ENCODE peak calls at places on chromosomes 13 and 19, in seven cellular contexts. V is aorta; Z is stimulated activated CD4-positive, alpha-beta T cell treated with anti-CD3 and anti-CD28 coated beads, TNF-alpha, amount 100 ng/mL, for 1 hour; Y is Caki2; F is heart right ventricle; A is endothelial cell; D is AG04450. U is an unnamed sample.

GRCh38 chr19:48963371-48964204 is 1.5 kb upstream of the FTL start:
- DNase-seq in V (peak), Z (peak), Y (peak), F (peak), A (peak), D (no peak), U (no peak)

GRCh38 chr19:57807541-57807940 is 7.2 kb downstream of the ZNF552 start:
- DNase-seq in V (no peak), Z (no peak), Y (no peak), F (no peak), A (no peak), D (no peak), U (no peak)

GRCh38 chr19:33736158-33736557 is 60.5 kb upstream of the KCTD15 start:
- DNase-seq in V (no peak), Z (no peak), Y (no peak), F (no peak), A (no peak), D (no peak), U (no peak)

GRCh38 chr13:78722700-78723099 is 63.7 kb upstream of the OBI1 start:
- DNase-seq in V (no peak), Z (no peak), Y (no peak), F (no peak), A (no peak), D (no peak), U (no peak)

GRCh38 chr13:99269627-99270252 is 11.6 kb upstream of the GPR18 start:
- DNase-seq in V (no peak), Z (no peak), Y (peak), F (no peak), A (no peak), D (peak), U (no peak)

GRCh38 chr13:25037057-25037813 is 58.7 kb upstream of the PABPC3 start:
- DNase-seq in V (no peak), Z (no peak), Y (peak), F (no peak), A (peak), D (peak), U (peak)

GRCh38 chr13:114078501-114079451 is 53.6 kb downstream of the RASA3 start:
- DNase-seq in V (peak), Z (no peak), Y (no peak), F (no peak), A (no peak), D (no peak), U (peak)

GRCh38 chr19:943551-944170 is 17.8 kb downstream of the ARID3A start:
- DNase-seq in V (no peak), Z (no peak), Y (no peak), F (no peak), A (no peak), D (no peak), U (no peak)

GRCh38 chr19:48400018-48400742 is 6.7 kb downstream of the GRIN2D start:
- DNase-seq in V (peak), Z (no peak), Y (peak), F (peak), A (peak), D (no peak), U (no peak)

GRCh38 chr13:113942591-113943103 is 31.2 kb downstream of the C13orf46 start:
- DNase-seq in V (peak), Z (no peak), Y (no peak), F (no peak), A (no peak), D (no peak), U (no peak)

GRCh38 chr19:6326815-6327214 is 6.6 kb downstream of the ACER1 start:
- DNase-seq in V (no peak), Z (no peak), Y (no peak), F (no peak), A (no peak), D (no peak), U (no peak)

GRCh38 chr19:3405261-3405653 is 38.9 kb downstream of the NFIC start:
- DNase-seq in V (no peak), Z (no peak), Y (no peak), F (no peak), A (no peak), D (no peak), U (no peak)

GRCh38 chr13:90800082-90800746 is 547.3 kb upstream of the MIR17HG start:
- DNase-seq in V (peak), Z (no peak), Y (no peak), F (peak), A (no peak), D (no peak), U (no peak)

GRCh38 chr13:31476753-31477152 is 262.6 kb upstream of the RXFP2 start:
- DNase-seq in V (no peak), Z (no peak), Y (no peak), F (no peak), A (no peak), D (no peak), U (no peak)

GRCh38 chr19:39408392-39409206 is 2.0 kb downstream of the ZFP36 start:
- DNase-seq in V (peak), Z (no peak), Y (no peak), F (no peak), A (no peak), D (no peak), U (no peak)

GRCh38 chr13:19927117-19927734 is 31.3 kb upstream of the ZMYM2 start:
- DNase-seq in V (no peak), Z (no peak), Y (peak), F (no peak), A (no peak), D (no peak), U (no peak)

GRCh38 chr19:45305421-45305820 is 17.3 kb downstream of the CKM start:
- DNase-seq in V (no peak), Z (no peak), Y (no peak), F (no peak), A (no peak), D (no peak), U (no peak)

GRCh38 chr19:604355-604754 is 14.7 kb downstream of the HCN2 start:
- DNase-seq in V (no peak), Z (no peak), Y (no peak), F (no peak), A (no peak), D (no peak), U (no peak)

GRCh38 chr13:50999641-51000040 is 90.0 kb downstream of the RNASEH2B start:
- DNase-seq in V (no peak), Z (no peak), Y (no peak), F (no peak), A (no peak), D (no peak), U (no peak)

GRCh38 chr19:46916971-46917370 is 56.2 kb downstream of the ARHGAP35 start:
- DNase-seq in V (no peak), Z (no peak), Y (no peak), F (no peak), A (no peak), D (no peak), U (no peak)

GRCh38 chr19:575527-576506 is 3.4 kb downstream of the BSG start:
- DNase-seq in V (peak), Z (no peak), Y (no peak), F (peak), A (no peak), D (no peak), U (no peak)

GRCh38 chr13:43787998-43788397 is 1.2 kb upstream of the ENOX1 start:
- DNase-seq in V (no peak), Z (no peak), Y (no peak), F (no peak), A (peak), D (no peak), U (no peak)

GRCh38 chr19:22814124-22814523 is 18.0 kb upstream of the ZNF723 start:
- DNase-seq in V (no peak), Z (no peak), Y (no peak), F (no peak), A (no peak), D (no peak), U (no peak)

GRCh38 chr19:50418186-50419021 is at the start of gene SPIB:
- DNase-seq in V (no peak), Z (no peak), Y (no peak), F (no peak), A (no peak), D (no peak), U (no peak)

GRCh38 chr19:4362871-4363545 is 19.6 kb downstream of the MPND start:
- DNase-seq in V (no peak), Z (no peak), Y (no peak), F (no peak), A (no peak), D (no peak), U (no peak)

GRCh38 chr13:52707375-52707774 is 32.2 kb downstream of the CNMD start:
- DNase-seq in V (no peak), Z (no peak), Y (no peak), F (no peak), A (no peak), D (no peak), U (no peak)

GRCh38 chr19:16714702-16715294 is 4.8 kb upstream of the NWD1 start:
- DNase-seq in V (peak), Z (peak), Y (peak), F (peak), A (peak), D (no peak), U (peak)

GRCh38 chr19:10114651-10115391 is 3.3 kb downstream of the P2RY11 start:
- DNase-seq in V (no peak), Z (no peak), Y (peak), F (no peak), A (no peak), D (no peak), U (no peak)

U was measured in HFF-Myc.